ENCODE peak calls at places on chromosomes 11 and 22, in five cellular contexts. One of them, this sample, is unnamed.

GRCh38 chr11:59180168-59180567 is 8.2 kb downstream of the DTX4 start:
- DNase-seq in H9: no peak
- DNase-seq in neuronal stem cell: no peak
- DNase-seq in trophoblast cell: no peak
- DNase-seq in IMR-90: no peak
- DNase-seq in this sample: no peak

GRCh38 chr11:128359515-128359914 is 227.8 kb downstream of the ETS1 start:
- DNase-seq in trophoblast cell: no peak
- DNase-seq in IMR-90: peak; percentile 45
- DNase-seq in H9: no peak
- DNase-seq in neuronal stem cell: no peak
- DNase-seq in this sample: no peak

GRCh38 chr11:129210831-129211181 is 18.7 kb upstream of the ARHGAP32 start:
- DNase-seq in neuronal stem cell: no peak
- DNase-seq in H9: no peak
- DNase-seq in IMR-90: no peak
- DNase-seq in trophoblast cell: peak; percentile 22
- DNase-seq in this sample: no peak

GRCh38 chr11:73024646-73025045 is 117.5 kb downstream of the FCHSD2 start:
- DNase-seq in trophoblast cell: no peak
- DNase-seq in neuronal stem cell: no peak
- DNase-seq in IMR-90: no peak
- DNase-seq in H9: no peak
- DNase-seq in this sample: no peak

GRCh38 chr11:46983598-46983997 is 47.0 kb downstream of the CSTPP1 start:
- DNase-seq in IMR-90: no peak
- DNase-seq in trophoblast cell: no peak
- DNase-seq in neuronal stem cell: no peak
- DNase-seq in H9: no peak
- DNase-seq in this sample: no peak

GRCh38 chr11:2091786-2092463 is 47.3 kb downstream of the IGF2 start:
- DNase-seq in trophoblast cell: no peak
- DNase-seq in neuronal stem cell: no peak
- DNase-seq in H9: no peak
- DNase-seq in IMR-90: no peak
- DNase-seq in this sample: no peak

GRCh38 chr11:17734418-17734911 is at the start of gene KCNC1:
- DNase-seq in IMR-90: peak; percentile 34
- DNase-seq in neuronal stem cell: peak; percentile 65
- DNase-seq in H9: peak; percentile 56
- DNase-seq in trophoblast cell: peak; percentile 48
- DNase-seq in this sample: peak; percentile 59

GRCh38 chr11:126048198-126048597 is 14.5 kb downstream of the CDON start:
- DNase-seq in IMR-90: no peak
- DNase-seq in trophoblast cell: no peak
- DNase-seq in H9: no peak
- DNase-seq in neuronal stem cell: no peak
- DNase-seq in this sample: no peak

GRCh38 chr11:78606667-78607066 is 32.0 kb upstream of the NARS2 start:
- DNase-seq in H9: no peak
- DNase-seq in neuronal stem cell: no peak
- DNase-seq in trophoblast cell: peak; percentile 81
- DNase-seq in IMR-90: no peak
- DNase-seq in this sample: peak; percentile 66

GRCh38 chr22:44445731-44446130 is 52.3 kb downstream of the RTL6 start:
- DNase-seq in neuronal stem cell: no peak
- DNase-seq in trophoblast cell: peak; percentile 81
- DNase-seq in H9: peak; percentile 23
- DNase-seq in IMR-90: no peak
- DNase-seq in this sample: no peak

GRCh38 chr11:66727883-66728759 is 895 bp downstream of the SPTBN2 start:
- DNase-seq in neuronal stem cell: no peak
- DNase-seq in IMR-90: no peak
- DNase-seq in trophoblast cell: no peak
- DNase-seq in H9: no peak
- DNase-seq in this sample: peak; percentile 31

GRCh38 chr22:45468872-45469572 is 33.7 kb upstream of the FBLN1 start:
- DNase-seq in IMR-90: peak; percentile 63
- DNase-seq in neuronal stem cell: no peak
- DNase-seq in trophoblast cell: peak; percentile 74
- DNase-seq in H9: no peak
- DNase-seq in this sample: no peak

GRCh38 chr11:65557280-65558001 is 718 bp downstream of the LTBP3 start:
- DNase-seq in H9: no peak
- DNase-seq in neuronal stem cell: no peak
- DNase-seq in trophoblast cell: no peak
- DNase-seq in IMR-90: no peak
- DNase-seq in this sample: peak; percentile 32

GRCh38 chr11:64447717-64448598 is 89.0 kb downstream of the RPS6KA4 start:
- DNase-seq in IMR-90: peak; percentile 7
- DNase-seq in neuronal stem cell: no peak
- DNase-seq in H9: peak; percentile 8
- DNase-seq in trophoblast cell: peak; percentile 20
- DNase-seq in this sample: peak; percentile 15

GRCh38 chr11:76424891-76425290 is 19.9 kb upstream of the EMSY start:
- DNase-seq in IMR-90: no peak
- DNase-seq in trophoblast cell: no peak
- DNase-seq in neuronal stem cell: no peak
- DNase-seq in H9: no peak
- DNase-seq in this sample: no peak

GRCh38 chr11:60130496-60130895 is 42.0 kb downstream of the MS4A2 start:
- DNase-seq in IMR-90: no peak
- DNase-seq in H9: peak; percentile 43
- DNase-seq in trophoblast cell: peak; percentile 85
- DNase-seq in neuronal stem cell: peak; percentile 39
- DNase-seq in this sample: peak; percentile 88

GRCh38 chr11:89235976-89236375 is 58.3 kb downstream of the TYR start:
- DNase-seq in IMR-90: peak; percentile 4
- DNase-seq in H9: no peak
- DNase-seq in neuronal stem cell: no peak
- DNase-seq in trophoblast cell: no peak
- DNase-seq in this sample: no peak

GRCh38 chr11:77127969-77128691 is at the start of gene MYO7A:
- DNase-seq in neuronal stem cell: peak; percentile 37
- DNase-seq in trophoblast cell: peak; percentile 21
- DNase-seq in H9: peak; percentile 84
- DNase-seq in IMR-90: peak; percentile 55
- DNase-seq in this sample: peak; percentile 57

GRCh38 chr11:91608662-91609061 is 616.0 kb upstream of the FAT3 start:
- DNase-seq in trophoblast cell: no peak
- DNase-seq in IMR-90: no peak
- DNase-seq in neuronal stem cell: no peak
- DNase-seq in H9: no peak
- DNase-seq in this sample: no peak

GRCh38 chr11:2196970-2197770 is 25.6 kb upstream of the TH start:
- DNase-seq in IMR-90: peak; percentile 38
- DNase-seq in trophoblast cell: peak; percentile 87
- DNase-seq in H9: peak; percentile 84
- DNase-seq in neuronal stem cell: peak; percentile 68
- DNase-seq in this sample: peak; percentile 81

GRCh38 chr11:14300661-14301304 is 58.2 kb downstream of the RRAS2 start:
- DNase-seq in trophoblast cell: peak; percentile 76
- DNase-seq in H9: peak; percentile 75
- DNase-seq in neuronal stem cell: peak; percentile 38
- DNase-seq in IMR-90: peak; percentile 74
- DNase-seq in this sample: peak; percentile 94

GRCh38 chr22:37464181-37464580 is 22.0 kb downstream of the MFNG start:
- DNase-seq in trophoblast cell: no peak
- DNase-seq in IMR-90: no peak
- DNase-seq in H9: no peak
- DNase-seq in neuronal stem cell: no peak
- DNase-seq in this sample: no peak

GRCh38 chr11:59957094-59957493 is 6.7 kb upstream of the OOSP4A start:
- DNase-seq in H9: no peak
- DNase-seq in IMR-90: no peak
- DNase-seq in neuronal stem cell: no peak
- DNase-seq in trophoblast cell: no peak
- DNase-seq in this sample: no peak

GRCh38 chr11:14336507-14337503 is 22.2 kb downstream of the RRAS2 start:
- DNase-seq in IMR-90: peak; percentile 99
- DNase-seq in neuronal stem cell: no peak
- DNase-seq in H9: no peak
- DNase-seq in trophoblast cell: peak; percentile 69
- DNase-seq in this sample: peak; percentile 63

GRCh38 chr22:22720201-22720723 is 75.8 kb downstream of the GGTLC2 start:
- DNase-seq in IMR-90: peak; percentile 34
- DNase-seq in neuronal stem cell: peak; percentile 21
- DNase-seq in trophoblast cell: peak; percentile 69
- DNase-seq in H9: peak; percentile 73
- DNase-seq in this sample: peak; percentile 87

GRCh38 chr22:48606684-48607307 is 1220.9 kb downstream of the BRD1 start:
- DNase-seq in H9: no peak
- DNase-seq in trophoblast cell: no peak
- DNase-seq in neuronal stem cell: no peak
- DNase-seq in IMR-90: no peak
- DNase-seq in this sample: no peak

GRCh38 chr11:68469122-68469521 is 8.6 kb downstream of the PPP6R3 start:
- DNase-seq in IMR-90: peak; percentile 50
- DNase-seq in neuronal stem cell: no peak
- DNase-seq in H9: no peak
- DNase-seq in trophoblast cell: no peak
- DNase-seq in this sample: peak; percentile 61

GRCh38 chr11:75598264-75598663 is 36.2 kb downstream of the SERPINH1 start:
- DNase-seq in H9: no peak
- DNase-seq in IMR-90: peak; percentile 35
- DNase-seq in neuronal stem cell: no peak
- DNase-seq in trophoblast cell: no peak
- DNase-seq in this sample: no peak

DNA sequence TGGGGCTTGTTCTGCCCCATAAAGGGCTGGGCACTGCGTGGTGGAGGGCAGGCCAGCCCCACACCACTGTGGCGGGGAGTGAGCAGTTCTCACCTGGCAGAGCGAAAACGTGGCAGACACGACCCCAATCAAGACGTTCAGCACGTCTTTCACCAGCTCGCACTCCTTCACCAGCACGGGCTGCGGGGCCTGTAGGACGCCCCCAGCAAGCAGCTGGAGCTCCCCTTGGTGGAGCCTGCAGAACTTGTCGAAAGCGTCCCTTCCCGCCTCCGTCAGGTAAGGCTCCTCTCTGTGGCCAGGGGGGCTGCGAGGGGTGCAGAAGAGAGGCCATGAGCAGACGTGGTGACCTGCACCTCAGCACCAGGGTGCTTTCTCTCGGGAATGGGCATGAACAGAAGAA is 11.6 kb downstream of the TUBGCP6 start:
- DNase-seq in H9: no peak
- DNase-seq in neuronal stem cell: no peak
- DNase-seq in IMR-90: no peak
- DNase-seq in trophoblast cell: no peak
- DNase-seq in this sample: no peak
- H2BK120ac ChIP-seq in H9: no peak overlapping the region
- H2BK120ac ChIP-seq in neuronal stem cell: no peak overlapping the region
- H2BK120ac ChIP-seq in IMR-90: no peak overlapping the region
- H2BK120ac ChIP-seq in trophoblast cell: no peak overlapping the region
- H2BK120ac ChIP-seq in this sample: no peak overlapping the region

GRCh38 chr11:19849107-19849789 is 136.6 kb downstream of the NAV2 start:
- DNase-seq in trophoblast cell: no peak
- DNase-seq in neuronal stem cell: no peak
- DNase-seq in H9: no peak
- DNase-seq in IMR-90: peak; percentile 41
- DNase-seq in this sample: no peak
- H3K4me1 ChIP-seq in trophoblast cell: no peaks in the 10 kb centered on the region
- H3K4me1 ChIP-seq in neuronal stem cell: peaks cover 49% of the 10 kb centered on the region
- H3K4me1 ChIP-seq in H9: peaks cover 4% of the 10 kb centered on the region
- H3K4me1 ChIP-seq in IMR-90: peaks cover 7% of the 10 kb centered on the region
- H3K4me1 ChIP-seq in this sample: peaks cover 2% of the 10 kb centered on the region

GRCh38 chr22:32528984-32529982 is 54.7 kb downstream of the FBXO7 start:
- DNase-seq in neuronal stem cell: peak; percentile 81
- DNase-seq in IMR-90: peak; percentile 86
- DNase-seq in H9: peak; percentile 90
- DNase-seq in trophoblast cell: peak; percentile 86
- DNase-seq in this sample: peak; percentile 86
- H2BK120ac ChIP-seq in neuronal stem cell: no peak overlapping the region
- H2BK120ac ChIP-seq in IMR-90: peak overlapping the region; percentile 78
- H2BK120ac ChIP-seq in H9: no peak overlapping the region
- H2BK120ac ChIP-seq in trophoblast cell: peak overlapping the region; percentile 72
- H2BK120ac ChIP-seq in this sample: no peak overlapping the region

DNA sequence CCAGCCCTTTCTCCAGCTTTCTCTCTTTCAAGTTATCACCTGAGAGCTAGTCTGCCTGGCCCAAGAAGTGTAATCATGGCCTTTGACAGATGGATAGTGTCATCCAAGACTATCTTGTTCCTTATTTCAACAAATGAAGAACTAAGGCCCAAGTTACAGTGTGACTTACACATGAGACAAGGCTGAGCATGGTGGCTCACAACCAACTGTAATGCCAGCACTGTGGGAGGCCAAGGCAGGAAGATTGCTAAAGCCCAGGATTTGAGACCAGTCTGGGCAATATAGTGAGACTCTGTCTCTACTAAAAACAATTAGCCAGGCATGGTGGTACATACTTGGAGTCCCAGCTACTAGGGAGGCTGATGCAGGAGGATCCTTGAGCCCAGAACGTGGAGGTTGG is 3.7 kb upstream of the RANGAP1 start:
- DNase-seq in neuronal stem cell: no peak
- DNase-seq in IMR-90: no peak
- DNase-seq in H9: no peak
- DNase-seq in trophoblast cell: no peak
- DNase-seq in this sample: no peak
- H3K4me1 ChIP-seq in neuronal stem cell: peaks cover 8% of the 10 kb centered on the region
- H3K4me1 ChIP-seq in IMR-90: peaks cover 23% of the 10 kb centered on the region
- H3K4me1 ChIP-seq in H9: peaks cover 6% of the 10 kb centered on the region
- H3K4me1 ChIP-seq in trophoblast cell: peaks cover 7% of the 10 kb centered on the region
- H3K4me1 ChIP-seq in this sample: peaks cover 4% of the 10 kb centered on the region

DNA sequence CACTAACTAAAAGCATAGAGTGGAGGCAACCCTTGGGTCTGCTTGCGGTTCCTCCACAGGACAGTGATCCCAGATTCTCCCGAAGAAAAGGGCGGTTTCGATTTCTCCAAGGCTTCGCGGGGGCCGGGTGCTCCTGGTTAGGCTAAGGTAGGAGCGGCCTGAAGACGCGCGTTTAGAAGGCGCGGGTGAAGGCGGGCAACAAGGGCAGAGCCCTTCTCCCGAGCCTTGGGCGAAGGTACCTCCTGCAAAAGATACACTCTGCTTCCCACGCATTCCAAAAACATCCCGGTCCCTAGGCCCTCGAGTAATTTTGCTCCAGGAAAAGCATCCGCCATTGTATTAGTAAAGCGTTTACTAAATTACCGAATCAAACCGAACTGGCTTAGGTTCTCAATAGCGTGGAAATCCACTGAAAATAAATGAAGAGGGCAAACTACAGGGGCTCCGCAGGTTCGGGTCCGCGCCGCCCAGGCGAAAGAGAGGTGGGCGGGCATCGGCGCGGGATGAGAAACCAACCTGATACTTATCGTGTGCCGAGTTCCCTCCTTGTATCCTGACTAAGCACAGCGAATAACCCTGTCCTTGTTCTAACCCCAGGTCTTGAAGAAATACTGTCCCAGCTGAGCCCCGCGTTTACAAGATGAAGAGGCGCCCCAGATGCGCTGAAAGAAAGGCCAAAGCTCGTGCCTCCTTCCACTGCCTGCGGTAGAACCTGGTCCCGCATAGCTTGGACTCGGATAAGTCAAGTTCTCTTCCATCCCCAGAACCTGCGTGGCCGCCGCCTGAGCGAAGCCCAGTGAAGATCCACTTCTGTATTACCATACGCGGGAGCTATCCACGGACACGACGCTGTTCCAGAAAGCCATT is 1.9 kb downstream of the WT1 start:
- DNase-seq in H9: no peak
- DNase-seq in IMR-90: no peak
- DNase-seq in neuronal stem cell: no peak
- DNase-seq in trophoblast cell: no peak
- DNase-seq in this sample: no peak
- H2BK120ac ChIP-seq in H9: no peak overlapping the region
- H2BK120ac ChIP-seq in IMR-90: no peak overlapping the region
- H2BK120ac ChIP-seq in neuronal stem cell: peak overlapping the region; percentile 65
- H2BK120ac ChIP-seq in trophoblast cell: no peak overlapping the region
- H2BK120ac ChIP-seq in this sample: no peak overlapping the region

This sample was measured in mesendoderm.